ENCODE peak calls at places on chromosomes 1 and 21, in five cellular contexts. U is IMR-90, N is colonic mucosa, B is endothelial cell of umbilical vein, W is neuronal stem cell. F is an unnamed sample.

GRCh38 chr1:229060140-229060539 is 210.8 kb upstream of the RAB4A start:
- DNase-seq in U (no peak), N (no peak), B (no peak), W (no peak), F (no peak)

GRCh38 chr1:22351757-22352080 is 99.9 kb upstream of the ZBTB40 start:
- DNase-seq in U (no peak), N (no peak), B (no peak), W (no peak), F (no peak)

GRCh38 chr1:20259646-20260045 is 31.0 kb upstream of the VWA5B1 start:
- DNase-seq in U (no peak), N (no peak), B (no peak), W (no peak), F (no peak)

GRCh38 chr1:218817747-218818146 is 355.9 kb upstream of the LYPLAL1 start:
- DNase-seq in U (peak), N (no peak), B (no peak), W (no peak), F (peak)

GRCh38 chr1:232378266-232379041 is 251.5 kb downstream of the SIPA1L2 start:
- DNase-seq in U (no peak), N (no peak), B (no peak), W (no peak), F (no peak)

GRCh38 chr1:153535664-153536585 is at the start of gene S100A6:
- DNase-seq in U (peak), N (peak), B (peak), W (no peak), F (peak)

GRCh38 chr1:17869826-17870225 is 114.7 kb downstream of the ACTL8 start:
- DNase-seq in U (peak), N (no peak), B (no peak), W (no peak), F (peak)

GRCh38 chr1:71228727-71229371 is 148.0 kb upstream of the ZRANB2 start:
- DNase-seq in U (no peak), N (no peak), B (no peak), W (no peak), F (no peak)

GRCh38 chr1:1591452-1591851 is 8.5 kb downstream of the FNDC10 start:
- DNase-seq in U (peak), N (no peak), B (no peak), W (no peak), F (no peak)

GRCh38 chr1:225468270-225469020 is 40.6 kb upstream of the LBR start:
- DNase-seq in U (no peak), N (no peak), B (no peak), W (no peak), F (no peak)

GRCh38 chr1:209895709-209896108 is 42.3 kb upstream of the SYT14 start:
- DNase-seq in U (peak), N (no peak), B (peak), W (no peak), F (peak)

GRCh38 chr1:243471026-243471685 is 215.3 kb downstream of the SDCCAG8 start:
- DNase-seq in U (no peak), N (no peak), B (no peak), W (no peak), F (no peak)

GRCh38 chr1:92291372-92291999 is 7.3 kb downstream of the GLMN start:
- DNase-seq in U (peak), N (no peak), B (peak), W (no peak), F (peak)

GRCh38 chr1:228377664-228378452 is 28.8 kb downstream of the TRIM11 start:
- DNase-seq in U (no peak), N (peak), B (no peak), W (no peak), F (no peak)

GRCh38 chr1:64965239-64966157 is 851 bp downstream of the JAK1 start:
- DNase-seq in U (peak), N (peak), B (peak), W (peak), F (peak)

GRCh38 chr1:243216741-243217140 is 38.3 kb downstream of the CEP170 start:
- DNase-seq in U (peak), N (no peak), B (no peak), W (no peak), F (no peak)

GRCh38 chr1:35506960-35507901 is 50.0 kb downstream of the KIAA0319L start:
- DNase-seq in U (no peak), N (no peak), B (no peak), W (no peak), F (no peak)

GRCh38 chr1:26237230-26237966 is 3.4 kb downstream of the CEP85 start:
- DNase-seq in U (peak), N (no peak), B (peak), W (no peak), F (peak)

GRCh38 chr1:204828352-204828850 is 42.3 kb upstream of the NFASC start:
- DNase-seq in U (no peak), N (peak), B (peak), W (peak), F (no peak)

GRCh38 chr1:226351709-226352108 is 42.7 kb upstream of the LIN9 start:
- DNase-seq in U (no peak), N (no peak), B (no peak), W (no peak), F (no peak)

GRCh38 chr1:228804640-228805413 is 69.5 kb downstream of the RHOU start:
- DNase-seq in U (no peak), N (no peak), B (no peak), W (no peak), F (no peak)

GRCh38 chr1:84896279-84896678 is 3.3 kb upstream of the LPAR3 start:
- DNase-seq in U (no peak), N (no peak), B (no peak), W (no peak), F (no peak)

GRCh38 chr1:81803423-81804103 is 2.8 kb downstream of the ADGRL2 start:
- DNase-seq in U (peak), N (peak), B (peak), W (peak), F (peak)

DNA sequence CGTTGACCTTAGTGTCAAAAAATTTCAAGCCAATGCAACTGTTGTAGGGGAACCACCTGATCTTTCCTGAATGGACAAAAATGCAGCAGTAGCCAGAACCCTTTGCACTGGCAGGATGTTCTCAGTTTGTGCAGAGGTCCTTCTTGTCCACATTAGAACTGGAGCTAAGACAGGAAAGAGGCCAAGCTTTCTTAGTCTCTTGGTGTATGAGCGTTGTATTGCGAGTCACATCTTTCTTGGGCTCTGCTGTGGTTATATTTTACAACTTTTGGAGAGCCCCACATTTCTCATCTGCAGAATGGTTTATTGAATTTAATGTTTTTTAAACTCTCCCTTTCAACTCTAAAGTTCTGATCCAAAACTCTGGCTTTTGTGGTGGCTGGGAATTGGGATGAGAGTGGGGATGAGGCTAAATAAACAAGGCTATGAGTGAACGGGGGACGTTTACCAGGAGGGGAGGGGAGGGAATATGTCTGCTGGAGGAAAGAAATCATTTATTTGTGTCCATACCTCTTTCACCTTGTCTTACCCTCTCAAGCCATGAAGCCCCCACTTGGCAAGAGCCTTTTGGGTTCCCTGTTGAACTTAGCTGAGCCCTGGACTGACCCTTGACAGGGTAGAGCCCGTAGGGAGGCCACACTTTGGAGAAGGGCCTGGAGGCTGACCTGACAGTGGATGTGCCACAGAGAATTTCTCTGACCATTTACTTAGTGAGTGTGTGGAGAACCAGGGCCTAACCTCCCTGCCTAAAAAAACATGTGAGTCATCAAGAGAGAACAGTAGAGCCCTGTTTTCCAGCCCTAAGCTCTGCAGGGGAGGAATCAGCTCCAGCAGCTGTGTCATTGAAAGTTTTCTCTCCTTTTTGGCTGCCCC is 598 bp downstream of the CHI3L2 start:
- DNase-seq in U (peak), N (no peak), B (peak), W (no peak), F (peak)
- H3K9ac ChIP-seq in U (no peak), N (no peak), B (no peak), W (no peak), F (no peak)

GRCh38 chr21:29055080-29055479 is 18.4 kb downstream of the CCT8 start:
- DNase-seq in U (no peak), N (no peak), B (no peak), W (no peak), F (no peak)
- H3K9ac ChIP-seq in U (no peak), N (no peak), B (no peak), W (no peak), F (no peak)

GRCh38 chr1:90339822-90340221 is 344.9 kb downstream of the ZNF326 start:
- DNase-seq in U (no peak), N (peak), B (no peak), W (no peak), F (no peak)

GRCh38 chr1:90340604-90341003 is 345.7 kb downstream of the ZNF326 start:
- DNase-seq in U (no peak), N (no peak), B (no peak), W (no peak), F (no peak)

GRCh38 chr1:90344963-90345730 is 350.2 kb downstream of the ZNF326 start:
- DNase-seq in U (no peak), N (no peak), B (no peak), W (no peak), F (no peak)

GRCh38 chr1:90336552-90337324 is 341.8 kb downstream of the ZNF326 start:
- DNase-seq in U (no peak), N (no peak), B (no peak), W (no peak), F (no peak)

GRCh38 chr1:90341485-90341884 is 346.6 kb downstream of the ZNF326 start:
- DNase-seq in U (no peak), N (no peak), B (no peak), W (no peak), F (no peak)
- H3K9ac ChIP-seq in U (no peak), N (no peak), B (no peak), W (no peak), F (no peak)

GRCh38 chr1:245311887-245312286 is 157.1 kb downstream of the KIF26B start:
- DNase-seq in U (no peak), N (no peak), B (no peak), W (no peak), F (no peak)

GRCh38 chr1:245313581-245313980 is 158.8 kb downstream of the KIF26B start:
- DNase-seq in U (no peak), N (no peak), B (no peak), W (no peak), F (no peak)

GRCh38 chr1:245306020-245306419 is 151.2 kb downstream of the KIF26B start:
- DNase-seq in U (no peak), N (no peak), B (no peak), W (no peak), F (no peak)

GRCh38 chr1:245306628-245307410 is 152.0 kb downstream of the KIF26B start:
- DNase-seq in U (no peak), N (no peak), B (no peak), W (no peak), F (peak)

DNA sequence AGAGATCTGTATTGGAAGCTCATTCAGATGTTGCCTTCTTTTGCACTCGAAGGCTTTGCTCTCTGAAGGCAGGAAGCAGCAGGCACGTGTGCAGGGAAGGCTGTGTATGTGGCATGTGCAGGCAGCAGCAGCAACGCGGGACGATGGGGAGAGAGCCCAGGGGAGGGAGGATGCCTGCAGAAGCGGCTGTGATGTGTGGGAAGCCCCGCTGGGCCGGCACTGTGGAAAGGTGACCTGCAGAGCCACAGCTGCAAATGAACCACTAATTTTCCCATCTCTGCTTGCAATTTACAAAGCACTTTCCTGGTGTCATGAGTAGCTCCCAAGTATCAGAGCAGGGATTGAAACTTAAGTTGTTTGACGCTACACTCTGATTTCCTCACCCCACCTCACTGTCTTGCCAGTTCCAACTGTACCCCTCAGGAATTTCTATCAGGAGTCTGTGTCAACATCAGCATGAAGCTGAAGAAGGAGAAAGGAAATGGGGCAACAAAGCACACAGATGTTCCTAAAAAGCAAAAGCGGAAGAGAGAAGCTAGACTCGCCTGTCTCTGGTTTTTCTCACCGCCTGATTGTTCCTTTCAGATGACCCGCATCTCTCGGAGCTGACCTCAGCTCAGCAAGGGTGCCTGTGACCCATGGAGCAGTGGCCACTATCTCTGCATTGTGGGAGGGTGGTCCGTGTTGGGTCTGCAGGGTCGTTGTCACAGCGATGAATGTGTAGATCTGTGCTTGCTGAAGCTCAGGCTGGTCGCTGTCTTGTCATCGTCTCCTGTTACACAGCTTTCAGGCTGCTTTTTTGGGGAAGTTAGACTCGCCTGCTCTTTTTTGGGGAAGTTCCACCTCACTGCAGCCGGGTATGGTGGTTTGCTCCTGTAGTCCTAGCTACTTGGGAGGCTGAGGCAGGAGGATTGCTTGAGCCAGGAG is 156.1 kb downstream of the KIF26B start:
- DNase-seq in U (no peak), N (no peak), B (no peak), W (peak), F (peak)
- H3K9ac ChIP-seq in U (no peak), N (no peak), B (no peak), W (no peak), F (no peak)